ENCODE peak calls at places on chromosomes 6 and 20, in four cellular contexts. J, L, V and M are unnamed samples.

GRCh38 chr6:161367472-161367871 is 93.6 kb upstream of the AGPAT4 start:
- DNase-seq in L (peak), J (no peak), V (no peak), M (no peak)

GRCh38 chr6:164720-165119 is 127.6 kb upstream of the DUSP22 start:
- DNase-seq in V (no peak), J (no peak), L (no peak), M (no peak)

GRCh38 chr20:58630063-58630462 is 21.0 kb upstream of the STX16 start:
- DNase-seq in J (no peak), V (no peak), L (no peak), M (no peak)

GRCh38 chr6:44662461-44663121 is 275.1 kb downstream of the CDC5L start:
- DNase-seq in V (peak), J (no peak), L (peak), M (no peak)

GRCh38 chr20:36895036-36895435 is 19.1 kb downstream of the TLDC2 start:
- DNase-seq in V (no peak), L (no peak), J (no peak), M (no peak)

GRCh38 chr6:150617062-150617461 is 17.4 kb downstream of the PLEKHG1 start:
- DNase-seq in L (no peak), V (no peak), J (no peak), M (no peak)

GRCh38 chr6:92124126-92124525 is 1295.2 kb downstream of the EPHA7 start:
- DNase-seq in V (no peak), J (no peak), L (no peak), M (no peak)

GRCh38 chr6:73803562-73804221 is 107.7 kb downstream of the CD109 start:
- DNase-seq in V (no peak), J (peak), L (peak), M (no peak)

GRCh38 chr6:161152527-161152862 is 121.4 kb downstream of the AGPAT4 start:
- DNase-seq in J (no peak), L (no peak), V (no peak), M (no peak)

GRCh38 chr20:43190332-43190953 is 737 bp upstream of the PTPRT start:
- DNase-seq in V (no peak), L (no peak), J (no peak), M (no peak)

GRCh38 chr6:144285798-144286502 is 815 bp downstream of the UTRN start:
- DNase-seq in V (no peak), L (peak), J (peak), M (peak)

GRCh38 chr6:126148853-126149252 is 162.5 kb downstream of the TRMT11 start:
- DNase-seq in J (no peak), V (no peak), L (no peak), M (no peak)

GRCh38 chr6:134177753-134178229 is 125.4 kb upstream of the SLC2A12 start:
- DNase-seq in L (peak), V (no peak), J (no peak), M (no peak)

GRCh38 chr6:150685860-150686259 is 86.2 kb downstream of the PLEKHG1 start:
- DNase-seq in V (peak), J (peak), L (peak), M (peak)

GRCh38 chr6:143258945-143259344 is 191.6 kb downstream of the ADAT2 start:
- DNase-seq in V (no peak), J (peak), L (no peak), M (no peak)

GRCh38 chr6:98014791-98015201 is 731.8 kb upstream of the MMS22L start:
- DNase-seq in J (no peak), L (no peak), V (no peak), M (no peak)

GRCh38 chr6:139588076-139588639 is 213.7 kb upstream of the CITED2 start:
- DNase-seq in J (peak), L (peak), V (no peak), M (no peak)

GRCh38 chr6:158856261-158856660 is 37.1 kb upstream of the EZR start:
- DNase-seq in J (no peak), V (no peak), L (no peak), M (no peak)

GRCh38 chr20:23061713-23062561 is 12.5 kb upstream of the THBD start:
- DNase-seq in V (no peak), L (peak), J (peak), M (no peak)

GRCh38 chr20:49091104-49091503 is 45.0 kb downstream of the CSE1L start:
- DNase-seq in V (no peak), J (no peak), L (no peak), M (no peak)

GRCh38 chr6:1103945-1104623 is 207.8 kb upstream of the FOXQ1 start:
- DNase-seq in J (no peak), V (no peak), L (no peak), M (no peak)

GRCh38 chr6:117920493-117920845 is 13.4 kb downstream of the SLC35F1 start:
- DNase-seq in J (no peak), V (no peak), L (peak), M (no peak)

GRCh38 chr6:21479140-21479539 is 114.4 kb upstream of the SOX4 start:
- DNase-seq in L (no peak), J (no peak), V (no peak), M (no peak)

GRCh38 chr6:28587011-28587745 is 61.5 kb downstream of the GPX5 start:
- DNase-seq in L (peak), J (no peak), V (peak), M (peak)

DNA sequence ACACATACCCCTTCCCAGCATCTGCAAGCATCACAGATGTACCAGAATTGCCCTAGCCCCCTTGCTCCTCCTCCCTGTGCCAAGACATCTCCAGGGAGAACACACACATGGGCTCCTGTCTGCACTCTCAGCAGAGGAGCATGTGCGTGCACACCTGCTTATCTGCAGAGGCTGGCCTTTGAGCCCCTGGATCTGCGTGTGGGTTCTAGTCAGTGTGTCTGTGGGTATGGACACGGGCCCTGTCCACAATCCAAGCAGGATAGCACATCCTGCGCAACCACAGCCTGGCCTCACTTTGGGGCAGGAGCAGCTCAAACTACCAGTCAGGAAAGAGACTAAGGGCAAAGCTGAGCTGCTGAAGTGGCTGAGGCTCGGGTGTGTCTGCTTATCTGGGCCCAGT is 41.0 kb downstream of the HM13 start:
- DNase-seq in L (no peak), V (no peak), J (peak), M (no peak)
- TF ChIP-seq POLR2A in L (no peak), V (no peak), J (peak), M (no peak)

GRCh38 chr20:21701171-21701876 is 4.1 kb upstream of the PAX1 start:
- DNase-seq in L (no peak), J (no peak), V (no peak), M (no peak)
- TF ChIP-seq POLR2AphosphoS5 in L (no peak), J (no peak), V (no peak), M (no peak)

GRCh38 chr20:32052090-32052791 is at the start of gene HCK:
- DNase-seq in V (no peak), L (no peak), J (no peak), M (peak)
- TF ChIP-seq TAF1 in V (no peak), L (no peak), J (no peak), M (no peak)

GRCh38 chr20:2671977-2672376 is 8.0 kb upstream of the IDH3B start:
- DNase-seq in V (no peak), J (no peak), L (no peak), M (no peak)
- TF ChIP-seq POLR2A in V (no peak), J (no peak), L (no peak), M (no peak)

GRCh38 chr20:16419138-16419715 is 154.0 kb downstream of the KIF16B start:
- DNase-seq in V (no peak), J (no peak), L (no peak), M (no peak)

GRCh38 chr20:16411361-16411760 is 161.9 kb downstream of the KIF16B start:
- DNase-seq in J (peak), L (no peak), V (no peak), M (no peak)

GRCh38 chr20:16412896-16413295 is 160.4 kb downstream of the KIF16B start:
- DNase-seq in L (no peak), J (no peak), V (no peak), M (no peak)

GRCh38 chr20:16415079-16415478 is 158.2 kb downstream of the KIF16B start:
- DNase-seq in L (no peak), J (no peak), V (no peak), M (no peak)

DNA sequence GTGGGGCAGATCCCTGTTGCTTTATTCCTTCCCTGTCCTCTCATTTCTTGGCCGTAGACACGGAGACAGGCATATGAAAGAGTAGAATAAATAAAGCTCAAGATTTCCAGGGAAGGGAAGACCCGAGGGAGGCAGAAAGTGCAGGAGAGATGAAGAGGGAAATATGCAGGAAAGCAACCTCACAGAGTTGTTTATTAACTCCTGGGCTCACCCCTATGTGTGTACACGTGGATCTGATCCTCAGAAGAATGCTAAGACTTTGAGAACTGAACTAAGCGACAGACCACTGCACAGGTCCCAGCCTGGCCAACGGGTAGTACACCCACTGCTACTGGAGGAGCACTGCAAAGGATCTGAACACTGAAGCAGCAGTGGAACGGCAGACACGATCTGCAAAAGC is 156.2 kb downstream of the KIF16B start:
- DNase-seq in V (no peak), L (peak), J (no peak), M (no peak)
- TF ChIP-seq POLR2AphosphoS5 in V (no peak), L (no peak), J (no peak), M (no peak)

DNA sequence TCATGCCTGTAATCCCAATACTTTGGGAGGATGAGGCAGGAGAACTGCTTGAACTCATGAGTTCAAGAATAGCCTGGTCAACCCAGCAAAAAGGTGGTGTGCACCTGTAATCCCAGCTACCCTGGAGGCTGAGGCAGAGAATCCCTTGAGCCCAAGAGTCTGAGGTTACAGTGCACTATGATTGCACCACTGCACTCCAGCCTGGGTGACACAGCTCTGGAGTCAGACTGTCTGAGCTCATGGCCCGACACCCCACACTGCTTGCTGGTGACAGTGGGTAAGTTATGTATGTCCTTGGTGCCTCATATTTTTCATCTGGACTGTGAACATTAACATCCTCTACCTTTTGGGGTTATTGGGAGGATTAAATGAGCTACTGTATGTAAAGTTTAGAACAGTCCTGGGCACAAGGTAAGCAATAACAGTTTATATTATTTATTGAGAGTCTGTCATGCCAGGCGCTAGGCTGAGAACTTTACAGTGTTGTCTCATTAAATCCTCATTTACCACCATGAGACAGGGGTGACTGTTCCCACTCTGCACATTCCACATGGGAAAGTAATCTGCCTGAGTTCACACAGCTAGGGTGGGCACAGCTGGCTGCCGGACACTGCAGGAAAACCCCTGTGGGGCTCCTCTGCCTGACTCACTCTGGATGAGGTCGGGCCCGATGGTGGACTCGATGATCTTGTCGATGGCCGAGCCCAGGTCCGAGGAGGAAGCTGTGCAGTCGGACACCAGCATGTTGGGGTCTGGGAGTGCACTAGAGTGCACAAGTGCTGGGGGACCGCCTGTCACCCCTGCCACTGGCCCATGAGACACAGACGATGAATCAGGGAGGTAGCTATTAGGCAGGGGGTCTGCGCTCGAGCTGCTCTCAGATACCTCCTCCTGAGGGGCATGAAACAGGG is 2.9 kb downstream of the ZNF335 start:
- DNase-seq in V (no peak), L (no peak), J (no peak), M (no peak)
- TF ChIP-seq TAF1 in V (no peak), L (no peak), J (no peak), M (no peak)

DNA sequence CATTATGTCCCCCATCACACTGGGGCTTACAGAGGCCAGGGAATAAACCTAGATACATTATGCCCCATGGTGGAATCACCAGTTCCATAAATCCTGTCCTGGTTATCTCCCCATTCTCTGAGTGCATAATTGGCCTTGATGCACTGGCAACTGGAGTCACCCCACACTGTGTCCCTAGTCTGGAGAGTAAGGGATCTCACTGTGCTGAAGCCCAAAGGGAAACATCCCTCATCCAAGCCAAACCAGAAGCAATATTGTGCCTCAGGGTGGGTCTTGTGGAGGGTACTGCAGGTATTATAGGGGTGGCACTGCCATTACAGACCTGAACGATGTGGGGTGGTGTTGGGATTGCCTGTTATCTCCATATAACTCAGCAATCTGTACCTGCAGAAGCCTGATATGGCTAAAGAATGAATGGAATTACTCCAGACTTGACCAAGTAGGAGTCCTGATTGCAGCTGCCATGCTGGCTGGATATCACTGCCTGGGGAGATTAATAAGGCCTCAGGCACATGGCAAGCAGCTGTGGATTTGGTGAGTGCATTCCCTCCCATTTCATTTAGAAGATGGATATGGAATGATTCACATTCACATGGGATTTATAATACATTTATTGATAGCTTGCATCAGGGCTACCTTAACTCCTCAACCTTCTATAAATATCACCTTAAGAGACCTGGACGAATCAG is 5.1 kb downstream of the HLA-A start:
- DNase-seq in J (no peak), V (no peak), L (no peak), M (no peak)
- TF ChIP-seq POLR2A in J (no peak), V (no peak), L (no peak), M (peak)

GRCh38 chr6:149128489-149129145 is 188.9 kb upstream of the TAB2 start:
- DNase-seq in V (no peak), J (peak), L (no peak), M (no peak)

GRCh38 chr6:149130093-149130872 is 187.2 kb upstream of the TAB2 start:
- DNase-seq in J (no peak), L (no peak), V (no peak), M (no peak)

GRCh38 chr6:149125309-149125708 is 192.2 kb upstream of the TAB2 start:
- DNase-seq in V (no peak), J (no peak), L (no peak), M (no peak)

GRCh38 chr6:149129401-149130077 is 188.0 kb upstream of the TAB2 start:
- DNase-seq in J (peak), L (no peak), V (no peak), M (no peak)

GRCh38 chr6:149127212-149127611 is 190.3 kb upstream of the TAB2 start:
- DNase-seq in L (no peak), J (no peak), V (no peak), M (no peak)
- TF ChIP-seq POLR2AphosphoS5 in L (no peak), J (no peak), V (no peak), M (no peak)

GRCh38 chr6:25627001-25627400 is 25.0 kb upstream of the SCGN start:
- DNase-seq in J (no peak), L (no peak), V (no peak), M (no peak)
- TF ChIP-seq TAF1 in J (no peak), L (no peak), V (no peak), M (no peak)